ENCODE peak calls at places on chromosome 7, in nine cellular contexts. M, F, Q, A, B, D, V, U and Y are unnamed samples.

GRCh38 chr7:120856621-120857352 is 1.2 kb downstream of the TSPAN12 start:
- DNase-seq in B (peak), V (no peak), D (peak), M (peak), F (peak), A (peak), Q (peak), U (no peak), Y (peak)

GRCh38 chr7:136847858-136848257 is 20.6 kb upstream of the CHRM2 start:
- DNase-seq in U (no peak), M (no peak), B (no peak), D (no peak), A (no peak), Q (no peak), F (no peak), V (no peak), Y (no peak)

GRCh38 chr7:44235582-44236332 is 35.0 kb downstream of the YKT6 start:
- DNase-seq in F (no peak), B (no peak), Q (no peak), V (peak), D (no peak), M (no peak), U (no peak), A (no peak), Y (no peak)

GRCh38 chr7:120272261-120272895 is 597 bp upstream of the KCND2 start:
- DNase-seq in U (peak), B (no peak), V (peak), Q (peak), D (no peak), F (no peak), M (peak), A (peak), Y (peak)

GRCh38 chr7:5646846-5647245 is 134.6 kb downstream of the RNF216 start:
- DNase-seq in D (no peak), M (no peak), U (peak), F (no peak), B (no peak), Q (no peak), V (peak), A (no peak), Y (peak)

GRCh38 chr7:5528071-5528814 is 104.6 kb upstream of the TNRC18 start:
- DNase-seq in A (peak), M (no peak), B (peak), V (no peak), U (no peak), Q (peak), D (peak), F (peak), Y (peak)

GRCh38 chr7:112529486-112529885 is 48.7 kb downstream of the LSMEM1 start:
- DNase-seq in U (no peak), M (no peak), F (no peak), V (no peak), Q (no peak), D (no peak), A (no peak), B (no peak), Y (no peak)

GRCh38 chr7:97495487-97495886 is 236.4 kb upstream of the TAC1 start:
- DNase-seq in M (no peak), A (no peak), Q (no peak), B (no peak), D (no peak), U (no peak), F (no peak), V (no peak), Y (no peak)

GRCh38 chr7:29199776-29200175 is 5.2 kb downstream of the CHN2 start:
- DNase-seq in D (no peak), A (no peak), F (no peak), B (no peak), M (no peak), V (no peak), Q (no peak), U (no peak), Y (no peak)

GRCh38 chr7:3537210-3537875 is 236.3 kb downstream of the SDK1 start:
- DNase-seq in Q (peak), F (no peak), V (peak), U (peak), A (no peak), M (no peak), B (no peak), D (no peak), Y (peak)

GRCh38 chr7:26534649-26535482 is 243.2 kb downstream of the SNX10 start:
- DNase-seq in M (no peak), B (no peak), A (no peak), Q (peak), D (no peak), U (no peak), F (no peak), V (no peak), Y (no peak)

GRCh38 chr7:90298145-90299038 is 22.7 kb downstream of the FAM237B start:
- DNase-seq in D (no peak), M (peak), F (no peak), B (no peak), V (peak), U (peak), A (peak), Q (peak), Y (peak)

GRCh38 chr7:81802251-81802650 is 32.4 kb upstream of the HGF start:
- DNase-seq in U (no peak), B (no peak), Q (peak), A (no peak), D (no peak), M (no peak), F (no peak), V (no peak), Y (no peak)

GRCh38 chr7:117132385-117133120 is 179.3 kb downstream of the ST7 start:
- DNase-seq in B (no peak), D (no peak), Q (no peak), V (peak), A (peak), M (no peak), U (peak), F (no peak), Y (peak)

GRCh38 chr7:12130664-12131063 is 80.4 kb upstream of the TMEM106B start:
- DNase-seq in M (no peak), D (no peak), A (no peak), Q (no peak), F (no peak), U (no peak), V (no peak), B (no peak), Y (peak)

GRCh38 chr7:29884399-29885272 is 78.3 kb downstream of the WIPF3 start:
- DNase-seq in B (no peak), U (no peak), F (no peak), V (peak), D (no peak), A (no peak), Q (no peak), M (peak), Y (no peak)

GRCh38 chr7:149715476-149715875 is 57.9 kb downstream of the ZNF467 start:
- DNase-seq in Q (no peak), U (no peak), D (no peak), B (no peak), M (no peak), A (no peak), F (no peak), V (no peak), Y (no peak)

GRCh38 chr7:149801816-149802215 is 28.4 kb upstream of the ZNF467 start:
- DNase-seq in V (no peak), M (no peak), A (no peak), D (no peak), B (no peak), F (no peak), U (no peak), Q (no peak), Y (no peak)

GRCh38 chr7:138065827-138066226 is 10.4 kb upstream of the AKR1D1 start:
- DNase-seq in B (no peak), Q (no peak), U (no peak), D (no peak), A (no peak), M (no peak), V (no peak), F (no peak), Y (no peak)

GRCh38 chr7:31052841-31053601 is 913 bp downstream of the ADCYAP1R1 start:
- DNase-seq in M (peak), V (no peak), Q (no peak), U (no peak), F (no peak), D (no peak), B (no peak), A (no peak), Y (no peak)

GRCh38 chr7:31019509-31019908 is 32.6 kb upstream of the ADCYAP1R1 start:
- DNase-seq in B (peak), A (no peak), Q (no peak), F (no peak), V (no peak), M (no peak), D (no peak), U (no peak), Y (no peak)

GRCh38 chr7:13457790-13458189 is 531.7 kb downstream of the ETV1 start:
- DNase-seq in A (no peak), U (no peak), M (no peak), V (no peak), D (peak), F (no peak), Q (no peak), B (no peak), Y (no peak)

GRCh38 chr7:16985621-16986020 is 103.8 kb upstream of the AGR3 start:
- DNase-seq in F (no peak), A (no peak), B (no peak), V (no peak), U (no peak), Q (no peak), D (no peak), M (no peak), Y (no peak)

GRCh38 chr7:16980539-16980938 is 98.8 kb upstream of the AGR3 start:
- DNase-seq in B (no peak), A (no peak), Q (no peak), D (no peak), F (no peak), V (no peak), M (no peak), U (no peak), Y (no peak)

GRCh38 chr7:16984346-16984745 is 102.6 kb upstream of the AGR3 start:
- DNase-seq in M (no peak), F (no peak), B (no peak), U (no peak), D (no peak), Q (no peak), V (no peak), A (no peak), Y (no peak)

GRCh38 chr7:16978358-16979244 is 96.8 kb upstream of the AGR3 start:
- DNase-seq in U (peak), F (no peak), B (no peak), Q (no peak), A (peak), D (no peak), V (peak), M (peak), Y (no peak)

DNA sequence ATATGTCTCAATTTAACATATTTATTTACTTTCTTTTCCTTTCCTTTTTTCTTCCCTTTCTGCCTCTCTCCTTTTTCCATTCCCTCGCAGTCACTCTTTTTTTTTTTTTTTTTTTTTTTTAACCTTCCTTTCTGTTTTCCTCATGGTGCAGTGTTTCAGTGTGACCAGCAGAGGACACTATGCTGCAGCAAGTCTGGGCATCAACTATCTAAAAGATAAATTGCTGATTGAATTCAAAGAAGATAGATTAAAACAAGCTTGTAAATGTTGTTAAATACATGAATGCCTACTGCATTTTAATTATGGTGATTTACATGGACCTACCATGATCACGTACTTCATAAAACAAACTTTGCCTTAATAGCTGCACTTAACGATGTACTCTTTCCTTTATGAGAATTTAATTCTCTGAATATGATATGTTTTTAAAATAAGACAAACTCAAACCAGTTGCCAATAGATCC is 100.9 kb upstream of the AGR3 start:
- DNase-seq in A (peak), V (peak), F (no peak), U (no peak), Q (peak), D (no peak), M (peak), B (no peak), Y (no peak)
- H3K27ac ChIP-seq in A (peak), V (no peak), F (no peak), U (no peak), Q (no peak), D (no peak), M (no peak), B (no peak), Y (no peak)

GRCh38 chr7:7254908-7255307 is 72.6 kb downstream of the C1GALT1 start:
- DNase-seq in D (no peak), F (no peak), M (no peak), Q (no peak), U (no peak), A (no peak), B (no peak), V (no peak), Y (no peak)
- H3K27ac ChIP-seq in D (no peak), F (no peak), M (no peak), Q (no peak), U (no peak), A (no peak), B (no peak), V (no peak), Y (no peak)

GRCh38 chr7:2120251-2120660 is 112.5 kb downstream of the MAD1L1 start:
- DNase-seq in Q (no peak), A (no peak), B (no peak), F (peak), D (no peak), V (no peak), M (no peak), U (no peak), Y (no peak)
- H3K27ac ChIP-seq in Q (no peak), A (no peak), B (no peak), F (no peak), D (no peak), V (peak), M (no peak), U (no peak), Y (no peak)

DNA sequence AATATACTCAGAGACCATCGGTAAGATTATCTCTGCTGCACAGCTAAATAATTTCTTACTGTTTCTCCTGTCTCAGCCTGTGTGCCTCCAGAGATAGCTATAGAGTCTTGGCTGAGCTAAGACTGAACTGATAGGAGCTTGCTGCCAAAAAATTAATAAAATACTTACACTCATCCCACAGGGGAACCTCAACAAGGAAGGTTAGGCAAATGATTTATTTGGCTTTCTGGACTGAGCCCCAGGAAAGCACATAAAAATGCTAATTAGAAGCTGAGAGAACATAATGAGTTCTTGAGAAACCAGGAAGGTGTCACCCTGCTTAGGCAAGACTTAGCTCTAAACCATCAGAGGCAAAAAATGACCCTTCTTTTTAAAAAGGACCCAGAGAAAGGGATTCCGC is 534.5 kb downstream of the TNS3 start:
- DNase-seq in F (no peak), M (no peak), A (no peak), B (no peak), Q (no peak), U (no peak), D (no peak), V (no peak), Y (no peak)
- H3K27ac ChIP-seq in F (no peak), M (no peak), A (no peak), B (no peak), Q (no peak), U (no peak), D (no peak), V (no peak), Y (no peak)

GRCh38 chr7:50349399-50349798 is 44.9 kb downstream of the IKZF1 start:
- DNase-seq in F (no peak), A (no peak), D (no peak), M (no peak), Q (no peak), B (no peak), V (no peak), U (no peak), Y (no peak)
- H3K27ac ChIP-seq in F (no peak), A (no peak), D (no peak), M (no peak), Q (no peak), B (no peak), V (no peak), U (no peak), Y (no peak)

GRCh38 chr7:22419488-22419887 is 62.5 kb upstream of the RAPGEF5 start:
- DNase-seq in A (no peak), D (no peak), Q (no peak), V (no peak), U (no peak), B (no peak), F (no peak), M (no peak), Y (no peak)
- H3K27ac ChIP-seq in A (no peak), D (no peak), Q (no peak), V (no peak), U (no peak), B (no peak), F (no peak), M (no peak), Y (no peak)

DNA sequence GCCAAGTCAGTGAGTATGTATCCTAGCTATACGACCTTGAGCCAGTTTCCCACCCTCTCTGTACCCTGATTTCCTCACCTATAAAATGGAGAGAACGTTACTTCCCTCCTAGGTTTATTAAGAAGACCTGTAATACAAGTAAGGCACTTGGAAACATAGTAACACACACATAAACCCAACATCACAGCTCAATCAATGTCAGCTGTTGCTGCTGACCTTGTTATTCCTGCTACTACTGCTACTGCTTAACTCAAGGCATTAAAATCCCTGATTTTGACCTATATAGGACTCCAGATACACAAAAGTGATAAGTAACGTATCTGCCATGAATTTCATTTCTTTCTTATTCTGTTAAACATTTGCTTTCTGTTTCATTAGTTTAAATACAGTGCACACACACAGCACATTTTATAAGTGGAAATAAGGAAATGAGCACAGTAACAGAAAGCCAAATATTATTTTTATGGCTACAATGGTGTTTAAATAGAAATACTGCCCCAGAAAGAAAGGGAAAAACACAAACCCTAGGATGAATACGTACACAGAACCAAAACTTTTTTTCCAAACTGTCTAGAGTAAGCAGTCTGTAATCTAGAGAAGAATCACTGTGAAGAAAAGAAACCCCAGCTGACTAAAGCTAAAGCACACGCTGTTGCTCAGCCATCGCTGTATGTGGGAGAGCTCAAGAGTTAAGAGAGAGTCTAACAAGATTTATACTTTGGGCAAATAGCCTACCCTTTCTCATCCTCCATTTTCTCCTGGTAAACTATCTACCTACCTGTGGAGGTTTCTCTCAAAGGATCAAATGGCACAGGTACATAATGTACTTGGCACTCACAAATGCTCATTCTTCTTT is 19.0 kb downstream of the NAPEPLD start:
- DNase-seq in A (no peak), M (no peak), Q (no peak), B (no peak), V (no peak), F (no peak), U (no peak), D (no peak), Y (no peak)
- H3K27ac ChIP-seq in A (peak), M (peak), Q (no peak), B (no peak), V (no peak), F (no peak), U (no peak), D (no peak), Y (no peak)